ENCODE peak calls at places on chromosome 22, in ten cellular contexts. H is AG04450; Q is skeletal muscle cell; I is BE2C; N is HepG2; U is IMR-90; G is CD4-positive, CD25-positive, alpha-beta regulatory T cell; Z is neural progenitor cell; Y is A673; J is heart left ventricle. B is an unnamed sample.

GRCh38 chr22:34688825-34689224 is 377.1 kb upstream of the ISX start:
- DNase-seq in H (no peak), U (no peak), J (no peak), I (no peak), Y (no peak), N (no peak), Z (peak), Q (no peak), G (no peak), B (no peak)

GRCh38 chr22:49785841-49786451 is 41.7 kb downstream of the BRD1 start:
- DNase-seq in G (no peak), Z (no peak), J (no peak), Y (no peak), H (no peak), I (no peak), Q (no peak), N (no peak), U (no peak), B (no peak)

GRCh38 chr22:27801616-27802388 is at the start of gene MN1:
- DNase-seq in N (no peak), Q (no peak), G (peak), I (no peak), H (no peak), Y (peak), J (peak), Z (peak), U (peak), B (no peak)

GRCh38 chr22:33510429-33510904 is 409.8 kb downstream of the LARGE1 start:
- DNase-seq in N (peak), Y (no peak), J (no peak), Z (no peak), I (no peak), G (no peak), Q (no peak), H (no peak), U (no peak), B (no peak)

GRCh38 chr22:24147666-24148065 is 33.6 kb upstream of the SUSD2 start:
- DNase-seq in G (no peak), Q (no peak), J (no peak), U (no peak), N (no peak), Y (no peak), Z (no peak), I (no peak), H (no peak), B (no peak)

GRCh38 chr22:36364255-36365019 is 23.3 kb downstream of the MYH9 start:
- DNase-seq in G (no peak), Q (no peak), H (no peak), J (no peak), I (no peak), Z (no peak), N (no peak), U (no peak), Y (no peak), B (no peak)

GRCh38 chr22:26229910-26230309 is 60.6 kb downstream of the SEZ6L start:
- DNase-seq in Y (no peak), U (no peak), H (no peak), Q (no peak), G (no peak), Z (no peak), N (no peak), J (no peak), I (no peak), B (no peak)

GRCh38 chr22:19884161-19884953 is 29.7 kb upstream of the GNB1L start:
- DNase-seq in Z (no peak), U (no peak), G (no peak), Y (no peak), I (peak), H (no peak), Q (no peak), N (no peak), J (peak), B (no peak)

GRCh38 chr22:35044607-35045390 is 21.2 kb upstream of the ISX start:
- DNase-seq in Q (no peak), G (no peak), N (no peak), J (no peak), U (no peak), I (no peak), Z (no peak), H (no peak), Y (no peak), B (no peak)

GRCh38 chr22:23065495-23066122 is 4.7 kb upstream of the GNAZ start:
- DNase-seq in Q (no peak), Y (no peak), I (no peak), H (no peak), N (no peak), J (no peak), G (no peak), U (no peak), Z (no peak), B (no peak)

GRCh38 chr22:27163162-27164137 is 506.1 kb downstream of the MIAT start:
- DNase-seq in Q (no peak), H (no peak), N (no peak), Y (no peak), G (no peak), J (no peak), U (no peak), Z (no peak), I (no peak), B (no peak)

GRCh38 chr22:21754523-21755128 is 19.0 kb upstream of the YPEL1 start:
- DNase-seq in G (no peak), J (peak), H (no peak), Z (no peak), N (no peak), Q (no peak), Y (no peak), I (peak), U (peak), B (no peak)

GRCh38 chr22:22030493-22031182 is 48.1 kb upstream of the TOP3B start:
- DNase-seq in N (peak), U (peak), I (peak), Z (no peak), Q (no peak), G (no peak), J (no peak), H (no peak), Y (no peak), B (no peak)

GRCh38 chr22:49896201-49896600 is 22.0 kb downstream of the ALG12 start:
- DNase-seq in Z (no peak), Q (no peak), U (no peak), N (no peak), J (no peak), I (no peak), G (no peak), Y (no peak), H (no peak), B (no peak)

GRCh38 chr22:22884010-22884887 is 3.4 kb upstream of the IGLL5 start:
- DNase-seq in J (peak), Z (peak), N (peak), U (peak), G (peak), H (no peak), I (peak), Q (no peak), Y (peak), B (peak)

GRCh38 chr22:50677493-50678217 is 5.0 kb downstream of the SHANK3 start:
- DNase-seq in I (no peak), U (no peak), H (no peak), Q (no peak), Y (no peak), N (no peak), G (no peak), Z (no peak), J (no peak), B (no peak)

GRCh38 chr22:40432625-40433024 is 62.2 kb downstream of the SGSM3 start:
- DNase-seq in J (no peak), H (no peak), Y (no peak), Z (no peak), N (no peak), U (no peak), I (no peak), Q (no peak), G (no peak), B (no peak)

DNA sequence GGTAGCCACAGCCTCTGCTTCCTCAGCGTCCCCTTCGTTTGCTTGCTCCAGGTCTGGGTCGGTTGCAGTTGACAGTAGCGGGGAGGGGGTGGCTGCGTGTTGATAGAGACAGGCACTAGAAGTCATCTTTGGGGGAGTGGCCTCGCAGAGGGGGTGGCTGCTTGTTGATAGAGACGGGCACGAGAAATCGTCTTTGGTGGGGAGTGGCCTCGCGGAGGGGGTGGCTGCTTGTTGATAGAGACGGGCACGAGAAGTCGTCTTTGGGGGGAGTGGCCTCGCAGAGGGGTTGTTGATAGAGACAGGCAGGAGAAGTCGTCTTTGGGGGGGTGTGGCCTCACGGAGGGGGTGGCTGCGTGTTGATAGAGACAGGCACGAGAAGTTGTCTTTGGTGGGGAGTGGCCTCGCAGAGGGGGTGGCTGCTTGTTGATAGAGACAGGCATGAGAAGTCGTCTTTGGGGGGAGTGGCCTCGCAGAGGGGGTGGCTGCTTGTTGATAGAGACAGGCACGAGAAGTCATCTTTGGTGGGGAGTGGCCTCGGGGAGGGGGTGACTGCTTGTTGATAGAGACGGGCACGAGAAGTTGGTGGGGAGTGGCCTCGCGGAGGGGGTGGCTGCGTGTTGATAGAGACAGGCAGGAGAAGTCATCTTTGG is 328.3 kb downstream of the TBC1D22A start:
- DNase-seq in Y (peak), I (no peak), Q (no peak), N (no peak), H (peak), Z (peak), J (no peak), G (no peak), U (peak), B (no peak)
- H3K4me3 ChIP-seq in Y (peak), I (no peak), Q (peak), N (no peak), H (peak), Z (peak), J (peak), G (peak), U (peak), B (no peak)

DNA sequence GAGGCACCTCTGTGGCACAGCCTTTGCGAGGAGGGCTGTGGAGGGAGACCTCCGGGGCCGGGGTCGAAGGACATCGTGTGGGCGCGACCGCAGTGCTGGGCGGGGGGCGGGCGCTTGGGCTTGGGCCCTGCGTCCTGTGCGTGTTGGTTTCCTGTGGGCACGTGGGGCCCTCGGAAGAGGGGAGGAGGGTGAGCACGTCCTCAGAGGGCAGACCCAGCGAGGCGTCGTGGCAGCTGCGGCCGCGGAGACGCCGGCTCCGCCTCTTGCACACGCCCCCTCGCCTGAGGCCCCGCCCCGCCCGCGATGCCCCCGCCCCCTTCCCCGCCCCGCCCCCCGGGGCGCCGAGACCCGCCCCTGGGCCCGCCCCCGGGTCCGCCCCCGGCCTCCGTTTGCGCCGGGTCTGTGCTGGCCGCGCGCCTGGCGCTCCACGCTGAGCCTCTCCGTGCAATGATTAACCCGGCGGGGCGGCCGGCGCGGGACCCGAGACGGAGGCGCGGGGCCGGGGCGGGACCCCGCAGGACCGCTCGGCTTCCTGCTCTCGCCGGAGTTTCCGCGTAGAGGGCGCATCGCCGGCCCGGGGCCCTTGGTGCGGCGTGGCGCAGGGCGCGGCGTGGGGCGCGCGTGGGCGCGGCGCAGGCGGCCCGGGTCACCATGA is at the start of gene PRR5:
- DNase-seq in Q (peak), Y (peak), J (peak), N (peak), Z (peak), G (peak), I (peak), H (peak), U (peak), B (no peak)
- H3K4me3 ChIP-seq in Q (peak), Y (peak), J (peak), N (peak), Z (peak), G (peak), I (peak), H (peak), U (peak), B (peak)

GRCh38 chr22:42717197-42717967 is 3.3 kb downstream of the A4GALT start:
- DNase-seq in N (no peak), Y (peak), Z (no peak), I (no peak), Q (no peak), G (no peak), H (no peak), J (no peak), U (no peak), B (no peak)

GRCh38 chr22:42714768-42715430 is 5.8 kb downstream of the A4GALT start:
- DNase-seq in N (no peak), H (no peak), Z (no peak), U (no peak), Y (no peak), Q (no peak), J (peak), G (no peak), I (no peak), B (no peak)

GRCh38 chr22:42714308-42714707 is 6.4 kb downstream of the A4GALT start:
- DNase-seq in Q (no peak), G (no peak), I (no peak), Z (no peak), J (peak), Y (no peak), H (no peak), U (no peak), N (no peak), B (no peak)

GRCh38 chr22:42716221-42716620 is 4.4 kb downstream of the A4GALT start:
- DNase-seq in I (no peak), H (no peak), U (no peak), G (no peak), Q (no peak), J (no peak), N (no peak), Y (no peak), Z (no peak), B (no peak)

DNA sequence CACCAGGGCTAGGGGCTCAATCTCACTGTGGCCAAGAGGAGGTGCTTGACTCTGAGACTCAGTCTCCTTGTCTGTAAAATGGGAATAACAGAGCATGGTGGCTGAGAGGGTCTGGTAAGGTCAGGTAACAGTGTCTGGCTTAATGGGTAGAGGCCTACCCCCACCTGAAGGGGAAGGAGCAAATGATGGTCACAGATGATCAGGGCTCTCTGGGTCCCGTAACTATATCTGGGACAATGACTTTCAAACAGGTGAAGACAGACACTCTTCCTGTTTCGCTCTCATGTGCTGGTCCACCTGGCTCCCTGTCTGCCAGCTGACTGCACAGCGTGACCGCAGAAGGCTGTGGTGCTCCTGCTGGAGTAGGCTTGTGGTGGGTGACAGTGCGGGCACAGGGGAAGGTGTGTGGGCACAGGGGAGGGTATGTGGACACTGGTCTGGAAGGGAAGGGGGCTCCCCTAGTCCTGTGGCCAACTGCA is 4.0 kb downstream of the A4GALT start:
- DNase-seq in I (no peak), G (no peak), Q (no peak), Y (no peak), Z (no peak), N (no peak), J (no peak), H (no peak), U (no peak), B (no peak)
- H3K4me3 ChIP-seq in I (no peak), G (no peak), Q (no peak), Y (no peak), Z (no peak), N (no peak), J (no peak), H (no peak), U (no peak), B (no peak)

GRCh38 chr22:47370448-47371262 is 608.2 kb downstream of the TBC1D22A start:
- DNase-seq in J (no peak), I (no peak), Q (no peak), Y (no peak), Z (no peak), H (no peak), N (no peak), G (no peak), U (no peak), B (no peak)

GRCh38 chr22:47367993-47368945 is 605.8 kb downstream of the TBC1D22A start:
- DNase-seq in Z (no peak), Q (no peak), G (no peak), U (no peak), I (no peak), Y (no peak), J (no peak), N (no peak), H (no peak), B (no peak)

GRCh38 chr22:47367107-47367690 is 604.7 kb downstream of the TBC1D22A start:
- DNase-seq in G (no peak), H (no peak), I (no peak), Z (no peak), J (no peak), Q (no peak), U (no peak), Y (no peak), N (no peak), B (no peak)

GRCh38 chr22:47369431-47370015 is 607.1 kb downstream of the TBC1D22A start:
- DNase-seq in G (no peak), U (no peak), Y (no peak), J (no peak), Z (no peak), Q (no peak), H (no peak), I (no peak), N (no peak), B (no peak)

GRCh38 chr22:47369020-47369419 is 606.6 kb downstream of the TBC1D22A start:
- DNase-seq in Y (no peak), N (no peak), H (no peak), J (no peak), Q (no peak), Z (no peak), I (no peak), U (no peak), G (no peak), B (no peak)
- H3K4me3 ChIP-seq in Y (no peak), N (no peak), H (no peak), J (no peak), Q (no peak), Z (no peak), I (no peak), U (no peak), G (no peak), B (no peak)

DNA sequence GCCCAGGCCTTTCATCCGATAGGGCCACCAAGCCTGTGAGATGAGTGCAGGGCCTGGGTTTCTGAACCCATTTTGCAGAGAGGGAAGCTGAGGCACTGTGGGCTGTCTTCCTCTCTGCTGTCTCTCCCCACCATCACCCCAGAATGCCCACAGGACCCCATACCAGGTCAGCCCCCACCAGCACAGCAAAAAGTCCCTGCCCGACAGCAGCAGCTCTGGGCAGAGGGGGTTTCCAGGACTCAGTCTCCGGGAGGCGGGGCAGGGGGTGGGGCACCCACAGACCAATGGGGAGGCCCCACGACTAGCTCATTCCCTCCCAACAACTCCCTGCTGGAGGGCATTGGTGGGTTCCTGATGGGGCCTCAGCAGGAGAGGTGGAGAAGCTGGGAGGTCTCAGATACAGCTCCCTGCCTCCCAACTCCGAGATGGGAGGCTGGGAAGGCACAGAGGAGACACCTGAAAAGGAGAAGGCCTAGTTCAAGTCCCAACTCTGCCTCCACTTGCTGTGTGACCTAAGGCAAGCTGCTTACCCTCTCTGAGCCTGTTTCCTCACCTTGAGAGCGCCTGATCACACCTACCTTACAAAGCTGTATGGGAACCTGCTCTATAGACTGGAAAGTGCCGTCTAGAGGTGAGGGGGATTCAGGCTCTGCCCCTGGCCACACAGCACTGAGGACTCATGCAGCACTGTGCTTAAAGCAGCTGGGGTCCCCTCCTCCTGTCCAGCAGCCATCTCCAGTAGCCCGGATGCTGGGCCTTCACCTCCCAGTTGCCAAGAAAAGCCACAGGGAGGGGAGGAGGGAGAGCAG is 3.5 kb downstream of the CBX7 start:
- DNase-seq in N (no peak), U (no peak), Q (no peak), J (peak), Z (peak), Y (peak), G (peak), H (no peak), I (peak), B (no peak)
- H3K4me3 ChIP-seq in N (no peak), U (no peak), Q (no peak), J (no peak), Z (no peak), Y (no peak), G (peak), H (no peak), I (no peak), B (no peak)

GRCh38 chr22:39253427-39254070 is 8.8 kb upstream of the PDGFB start:
- DNase-seq in U (peak), N (no peak), Q (peak), Z (no peak), H (peak), G (no peak), I (peak), Y (no peak), J (peak), B (peak)

GRCh38 chr22:39254789-39255298 is 10.1 kb upstream of the PDGFB start:
- DNase-seq in Z (no peak), N (no peak), I (no peak), Y (no peak), Q (no peak), U (peak), G (no peak), H (no peak), J (peak), B (no peak)

GRCh38 chr22:39252461-39253391 is 7.9 kb upstream of the PDGFB start:
- DNase-seq in J (no peak), Y (no peak), H (no peak), N (no peak), U (peak), Z (no peak), Q (no peak), G (no peak), I (no peak), B (no peak)

GRCh38 chr22:39255449-39256185 is 10.8 kb upstream of the PDGFB start:
- DNase-seq in I (no peak), U (no peak), G (no peak), Q (no peak), J (no peak), N (no peak), Y (no peak), H (no peak), Z (no peak), B (no peak)

DNA sequence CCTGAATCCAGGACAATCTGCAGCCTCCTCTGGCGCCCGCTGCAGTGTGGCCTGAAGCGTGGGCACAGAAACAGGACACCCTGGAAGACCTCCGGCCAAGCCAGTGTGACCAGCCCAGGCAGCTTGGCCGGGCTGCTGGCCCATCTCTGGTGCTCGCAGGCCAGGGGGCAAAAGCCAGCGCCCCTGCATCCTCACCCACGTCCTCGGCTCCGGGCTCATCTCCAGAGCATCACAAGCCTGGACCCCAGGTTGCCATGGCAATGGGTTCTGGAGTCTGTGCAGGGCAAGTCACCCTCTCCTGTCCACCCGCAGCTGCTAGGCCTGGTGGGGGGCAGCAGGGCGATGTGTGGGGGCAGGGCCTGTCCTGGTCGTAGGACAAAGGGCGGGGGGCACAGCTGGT is 9.3 kb upstream of the PDGFB start:
- DNase-seq in J (no peak), Q (no peak), N (no peak), Z (no peak), U (no peak), Y (no peak), G (no peak), H (no peak), I (no peak), B (no peak)
- H3K4me3 ChIP-seq in J (no peak), Q (no peak), N (no peak), Z (no peak), U (no peak), Y (no peak), G (no peak), H (no peak), I (no peak), B (no peak)

B was measured in LNCaP clone FGC.